ENCODE peak calls at places on chromosomes 13 and 19, in six cellular contexts. O, R, T, W, V and L are unnamed samples.
A peak's percentile ranks its signal among the peaks of the same experiment; 100 is the strongest.

GRCh38 chr13:30792257-30793000 is 57.1 kb downstream of the ALOX5AP start:
- DNase-seq in O (no peak), R (peak; percentile 20), T (peak; percentile 47), W (no peak), V (no peak), L (no peak)

GRCh38 chr13:81393110-81393509 is 1052.2 kb upstream of the SPRY2 start:
- DNase-seq in O (no peak), R (no peak), T (no peak), W (no peak), V (no peak), L (no peak)

GRCh38 chr13:72458701-72459100 is 268.7 kb downstream of the MZT1 start:
- DNase-seq in O (no peak), R (peak; percentile 25), T (no peak), W (no peak), V (no peak), L (no peak)

GRCh38 chr19:36573948-36574726 is 1.0 kb upstream of the ZNF529 start:
- DNase-seq in O (no peak), R (peak; percentile 43), T (no peak), W (peak; percentile 15), V (no peak), L (no peak)

GRCh38 chr13:37058801-37059135 is 720 bp downstream of the SUPT20H start:
- DNase-seq in O (no peak), R (peak; percentile 40), T (no peak), W (no peak), V (peak; percentile 7), L (no peak)

GRCh38 chr13:38758278-38758677 is 71.4 kb downstream of the FREM2 start:
- DNase-seq in O (no peak), R (no peak), T (no peak), W (no peak), V (no peak), L (no peak)

GRCh38 chr13:47000166-47000565 is 103.3 kb upstream of the HTR2A start:
- DNase-seq in O (no peak), R (no peak), T (no peak), W (no peak), V (no peak), L (no peak)

GRCh38 chr13:106534844-106535551 is 464 bp downstream of the EFNB2 start:
- DNase-seq in O (no peak), R (peak; percentile 35), T (no peak), W (peak; percentile 29), V (no peak), L (no peak)

GRCh38 chr13:56735537-56735942 is 405.2 kb upstream of the PRR20A start:
- DNase-seq in O (no peak), R (peak; percentile 87), T (no peak), W (no peak), V (no peak), L (no peak)

GRCh38 chr13:86581711-86582110 is 782.5 kb upstream of the SLITRK6 start:
- DNase-seq in O (no peak), R (no peak), T (no peak), W (no peak), V (no peak), L (no peak)

GRCh38 chr13:112353856-112354255 is 22.3 kb upstream of the SPACA7 start:
- DNase-seq in O (no peak), R (no peak), T (no peak), W (no peak), V (no peak), L (no peak)

GRCh38 chr19:19591133-19591825 is 27.2 kb downstream of the PBX4 start:
- DNase-seq in O (peak; percentile 80), R (peak; percentile 51), T (no peak), W (no peak), V (peak; percentile 84), L (peak; percentile 32)

GRCh38 chr13:31282741-31283455 is 83.1 kb downstream of the B3GLCT start:
- DNase-seq in O (no peak), R (no peak), T (no peak), W (no peak), V (no peak), L (no peak)

GRCh38 chr19:46520616-46521015 is 24.9 kb upstream of the PNMA8B start:
- DNase-seq in O (no peak), R (peak; percentile 63), T (no peak), W (peak; percentile 74), V (no peak), L (no peak)

GRCh38 chr13:94480672-94481145 is 1.2 kb upstream of the DCT start:
- DNase-seq in O (peak; percentile 21), R (no peak), T (no peak), W (no peak), V (no peak), L (no peak)

GRCh38 chr19:32223595-32224370 is 121.6 kb upstream of the ZNF507 start:
- DNase-seq in O (no peak), R (peak; percentile 49), T (no peak), W (no peak), V (no peak), L (no peak)

GRCh38 chr13:26477681-26478080 is 79.8 kb upstream of the WASF3 start:
- DNase-seq in O (no peak), R (no peak), T (no peak), W (no peak), V (no peak), L (no peak)

GRCh38 chr13:33080962-33081655 is 64.9 kb downstream of the KL start:
- DNase-seq in O (no peak), R (no peak), T (no peak), W (no peak), V (no peak), L (no peak)
- TF ChIP-seq REST in O (no peak), R (no peak), T (no peak), W (no peak), V (no peak), L (no peak)

DNA sequence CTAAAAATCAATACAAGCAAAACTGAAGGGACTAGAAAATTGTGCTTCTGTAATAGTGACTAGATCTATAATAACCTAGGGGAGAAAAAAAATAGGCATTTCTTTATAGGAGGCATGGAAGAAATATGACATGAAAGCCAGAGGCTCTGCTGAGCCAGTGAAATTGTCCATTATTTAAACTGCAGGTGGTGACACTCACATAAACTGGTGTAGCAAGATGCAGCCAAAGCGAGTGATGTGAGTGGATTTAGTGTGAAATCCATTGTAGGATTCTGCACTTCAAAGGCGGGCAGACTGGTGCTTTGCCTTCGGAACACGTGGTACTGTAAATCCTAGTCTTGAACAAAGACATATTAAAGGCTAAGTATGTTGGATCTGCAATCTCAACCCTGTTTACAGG is 361.9 kb downstream of the TBC1D4 start:
- DNase-seq in O (no peak), R (no peak), T (no peak), W (no peak), V (no peak), L (no peak)
- TF ChIP-seq POLR2AphosphoS5 in O (no peak), R (no peak), T (no peak), W (no peak), V (no peak), L (no peak)

GRCh38 chr19:3451451-3451866 is 28.9 kb downstream of the SMIM24 start:
- DNase-seq in O (no peak), R (no peak), T (no peak), W (no peak), V (no peak), L (no peak)

GRCh38 chr19:3453840-3454239 is 26.5 kb downstream of the SMIM24 start:
- DNase-seq in O (no peak), R (no peak), T (no peak), W (no peak), V (no peak), L (no peak)

GRCh38 chr19:3448616-3449334 is 31.6 kb downstream of the SMIM24 start:
- DNase-seq in O (no peak), R (no peak), T (no peak), W (no peak), V (no peak), L (no peak)

GRCh38 chr19:3452456-3453068 is 27.8 kb downstream of the SMIM24 start:
- DNase-seq in O (no peak), R (no peak), T (no peak), W (no peak), V (no peak), L (no peak)

GRCh38 chr19:3450796-3451411 is 29.4 kb downstream of the SMIM24 start:
- DNase-seq in O (no peak), R (no peak), T (no peak), W (no peak), V (no peak), L (peak; percentile 91)
- TF ChIP-seq REST in O (no peak), R (no peak), T (no peak), W (no peak), V (no peak), L (no peak)

GRCh38 chr13:51451467-51452390 is 1.1 kb downstream of the INTS6 start:
- DNase-seq in O (peak; percentile 61), R (peak; percentile 92), T (peak; percentile 36), W (peak; percentile 64), V (no peak), L (no peak)
- TF ChIP-seq POLR2AphosphoS5 in O (peak; percentile 46), R (no peak), T (peak; percentile 50), W (no peak), V (no peak), L (no peak)

DNA sequence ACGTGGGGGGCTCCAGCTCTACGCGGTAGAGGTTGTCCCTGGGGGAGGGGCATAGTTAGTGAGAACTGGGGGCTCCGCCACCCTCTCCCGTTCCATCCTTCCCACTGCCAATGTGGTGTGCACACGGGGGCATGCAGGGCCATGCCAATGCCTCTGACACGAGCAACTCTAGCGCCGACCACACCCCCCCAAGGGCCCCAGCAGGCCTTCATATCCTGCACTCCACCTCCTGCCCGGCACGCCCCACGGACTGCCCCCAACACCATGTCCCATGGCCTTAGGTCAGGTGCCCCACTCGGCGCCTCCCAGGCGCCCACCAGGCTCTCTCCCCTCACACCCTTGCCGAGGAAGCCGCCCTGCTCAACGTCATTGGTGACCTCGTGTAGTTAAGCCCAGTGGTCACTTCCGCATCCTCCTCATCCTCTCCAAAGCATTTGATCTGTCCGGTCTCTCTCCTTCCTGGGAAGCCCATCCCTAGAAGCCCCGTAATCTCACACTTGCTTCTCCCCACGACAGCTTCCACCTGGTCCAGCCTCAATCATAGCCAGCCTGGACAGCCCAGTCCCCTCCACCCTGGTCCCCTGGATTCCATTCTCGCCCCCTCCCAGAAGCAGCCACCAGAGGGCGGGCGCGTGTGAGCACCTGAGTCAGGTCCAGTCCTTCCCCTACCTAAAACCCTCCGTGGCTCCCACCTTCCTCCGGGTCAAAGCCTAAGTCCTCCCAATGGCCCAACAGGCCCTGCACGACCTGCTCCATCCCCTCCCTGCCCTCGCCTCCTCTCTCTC is 2.1 kb downstream of the SEMA6B start:
- DNase-seq in O (no peak), R (peak; percentile 48), T (no peak), W (peak; percentile 76), V (no peak), L (no peak)
- TF ChIP-seq REST in O (no peak), R (no peak), T (no peak), W (no peak), V (no peak), L (no peak)

GRCh38 chr19:848457-848921 is 3.6 kb upstream of the ELANE start:
- DNase-seq in O (no peak), R (no peak), T (no peak), W (no peak), V (no peak), L (no peak)

GRCh38 chr19:852136-853013 is at the start of gene ELANE:
- DNase-seq in O (peak; percentile 72), R (no peak), T (no peak), W (no peak), V (no peak), L (no peak)

GRCh38 chr19:850979-851335 is 1.1 kb upstream of the ELANE start:
- DNase-seq in O (no peak), R (no peak), T (no peak), W (no peak), V (no peak), L (no peak)

GRCh38 chr19:853014-853553 is 981 bp downstream of the ELANE start:
- DNase-seq in O (no peak), R (no peak), T (no peak), W (no peak), V (no peak), L (no peak)

GRCh38 chr19:850221-850978 is 1.7 kb upstream of the ELANE start:
- DNase-seq in O (peak; percentile 95), R (peak; percentile 65), T (no peak), W (peak; percentile 46), V (no peak), L (no peak)
- TF ChIP-seq POLR2AphosphoS5 in O (peak; percentile 76), R (no peak), T (no peak), W (no peak), V (no peak), L (peak; percentile 42)